ENCODE peak calls at places on chromosomes 5 and 9, in five cellular contexts. A, R, T, J and S are unnamed samples.

GRCh38 chr5:141100243-141100805 is at the start of gene PCDHB3:
- DNase-seq in A (no peak), R (peak; percentile 16), T (peak; percentile 37), J (no peak), S (no peak)

GRCh38 chr5:161530700-161531099 is 15.8 kb downstream of the GABRB2 start:
- DNase-seq in A (no peak), R (no peak), T (no peak), J (no peak), S (no peak)

GRCh38 chr5:108529381-108529780 is 147.5 kb upstream of the FBXL17 start:
- DNase-seq in A (no peak), R (peak; percentile 82), T (no peak), J (no peak), S (no peak)

GRCh38 chr5:138666226-138666742 is 86.9 kb upstream of the CTNNA1 start:
- DNase-seq in A (no peak), R (no peak), T (no peak), J (no peak), S (peak; percentile 59)

GRCh38 chr9:129336130-129336528 is 158.1 kb upstream of the IER5L start:
- DNase-seq in A (no peak), R (peak; percentile 46), T (no peak), J (no peak), S (no peak)

GRCh38 chr5:34685485-34686197 is 29.5 kb downstream of the RAI14 start:
- DNase-seq in A (no peak), R (peak; percentile 79), T (no peak), J (no peak), S (no peak)

GRCh38 chr5:107840161-107840560 is 169.4 kb upstream of the EFNA5 start:
- DNase-seq in A (no peak), R (no peak), T (no peak), J (no peak), S (no peak)

GRCh38 chr5:82358454-82358853 is 80.3 kb upstream of the RPS23 start:
- DNase-seq in A (no peak), R (peak; percentile 84), T (no peak), J (no peak), S (no peak)

GRCh38 chr9:70169222-70169621 is 89.6 kb upstream of the SMC5 start:
- DNase-seq in A (no peak), R (no peak), T (no peak), J (no peak), S (no peak)

GRCh38 chr9:124325816-124326215 is 68.1 kb downstream of the NEK6 start:
- DNase-seq in A (no peak), R (no peak), T (no peak), J (no peak), S (no peak)

GRCh38 chr5:59360130-59360555 is 533.4 kb downstream of the PDE4D start:
- DNase-seq in A (no peak), R (no peak), T (no peak), J (no peak), S (no peak)

GRCh38 chr5:169302491-169303118 is 1.7 kb upstream of the SLIT3 start:
- DNase-seq in A (peak; percentile 85), R (peak; percentile 73), T (peak; percentile 67), J (no peak), S (no peak)

GRCh38 chr9:77597057-77597456 is 51.1 kb downstream of the GNA14 start:
- DNase-seq in A (no peak), R (no peak), T (no peak), J (no peak), S (no peak)

GRCh38 chr5:135243194-135244191 is 155.5 kb downstream of the MACROH2A1 start:
- DNase-seq in A (peak; percentile 74), R (no peak), T (no peak), J (no peak), S (peak; percentile 83)

GRCh38 chr5:168356592-168356991 is 65.1 kb downstream of the WWC1 start:
- DNase-seq in A (no peak), R (no peak), T (no peak), J (no peak), S (peak; percentile 12)

GRCh38 chr9:70121818-70122436 is 78.3 kb downstream of the MAMDC2 start:
- DNase-seq in A (no peak), R (peak; percentile 65), T (no peak), J (no peak), S (no peak)

GRCh38 chr5:170774831-170775230 is 8.7 kb upstream of the GABRP start:
- DNase-seq in A (no peak), R (no peak), T (no peak), J (no peak), S (no peak)

GRCh38 chr5:307306-307705 is 14.2 kb upstream of the AHRR start:
- DNase-seq in A (peak; percentile 34), R (no peak), T (no peak), J (no peak), S (peak; percentile 43)